ENCODE peak calls at places on chromosome 15, in six cellular contexts. B, D, U, X, A and Q are unnamed samples.

GRCh38 chr15:40821195-40821594 is 7.3 kb downstream of the PPP1R14D start:
- DNase-seq in X (no peak), U (no peak), B (no peak), D (no peak), A (no peak), Q (no peak)

GRCh38 chr15:41796457-41796856 is 22.2 kb downstream of the MAPKBP1 start:
- DNase-seq in X (no peak), B (no peak), D (no peak), U (no peak), A (no peak), Q (no peak)

GRCh38 chr15:95278532-95279265 is 1047.3 kb downstream of the MCTP2 start:
- DNase-seq in U (no peak), D (no peak), X (no peak), B (no peak), A (no peak), Q (no peak)

GRCh38 chr15:76972420-76973361 is 22.2 kb upstream of the PSTPIP1 start:
- DNase-seq in A (peak; percentile 13), X (no peak), U (no peak), B (no peak), D (no peak), Q (no peak)

GRCh38 chr15:67080900-67081431 is 15.6 kb downstream of the SMAD3 start:
- DNase-seq in X (no peak), A (peak; percentile 76), B (no peak), U (peak; percentile 83), D (peak; percentile 27), Q (no peak)

GRCh38 chr15:68252925-68253534 is 23.5 kb upstream of the CLN6 start:
- DNase-seq in A (peak; percentile 74), B (peak; percentile 75), X (no peak), D (no peak), U (peak; percentile 84), Q (peak; percentile 32)

GRCh38 chr15:80266113-80266512 is 14.1 kb upstream of the CTXND1 start:
- DNase-seq in X (no peak), U (no peak), A (no peak), D (no peak), B (no peak), Q (no peak)

GRCh38 chr15:96264351-96264798 is 66.1 kb upstream of the NR2F2 start:
- DNase-seq in D (no peak), A (no peak), U (no peak), B (no peak), X (no peak), Q (no peak)

GRCh38 chr15:55768670-55769185 is 25.8 kb upstream of the PRTG start:
- DNase-seq in X (no peak), A (no peak), B (peak; percentile 30), D (no peak), U (no peak), Q (no peak)

GRCh38 chr15:90291679-90292356 is 26.3 kb downstream of the NGRN start:
- DNase-seq in A (no peak), X (no peak), B (peak; percentile 18), U (peak; percentile 74), D (no peak), Q (peak; percentile 10)

GRCh38 chr15:76866716-76867321 is 38.3 kb downstream of the SCAPER start:
- DNase-seq in D (no peak), X (no peak), B (peak; percentile 30), A (peak; percentile 17), U (peak; percentile 68), Q (no peak)

GRCh38 chr15:25239471-25240345 is 199.1 kb downstream of the UBE3A start:
- DNase-seq in A (no peak), B (no peak), X (no peak), U (no peak), D (no peak), Q (no peak)

GRCh38 chr15:92159481-92159880 is 234.2 kb upstream of the ST8SIA2 start:
- DNase-seq in B (peak; percentile 37), U (no peak), X (no peak), A (no peak), D (no peak), Q (no peak)

GRCh38 chr15:71261934-71262333 is 146.7 kb downstream of the THSD4 start:
- DNase-seq in A (no peak), X (no peak), U (no peak), B (no peak), D (no peak), Q (no peak)

GRCh38 chr15:79970921-79971434 is at the start of gene BCL2A1:
- DNase-seq in A (peak; percentile 45), X (peak; percentile 31), D (no peak), U (peak; percentile 91), B (no peak), Q (peak; percentile 11)

GRCh38 chr15:31136016-31136415 is 34.5 kb upstream of the TRPM1 start:
- DNase-seq in A (no peak), U (no peak), X (no peak), B (peak; percentile 70), D (no peak), Q (no peak)

GRCh38 chr15:77607111-77607893 is 25.4 kb downstream of the LINGO1 start:
- DNase-seq in A (peak; percentile 64), U (no peak), D (no peak), X (no peak), B (peak; percentile 74), Q (peak; percentile 59)

GRCh38 chr15:27868828-27869404 is 230.2 kb downstream of the OCA2 start:
- DNase-seq in X (no peak), U (peak; percentile 23), D (no peak), B (no peak), A (no peak), Q (no peak)

GRCh38 chr15:40932625-40933519 is 3.7 kb downstream of the DLL4 start:
- DNase-seq in X (no peak), D (no peak), B (no peak), A (no peak), U (no peak), Q (no peak)

GRCh38 chr15:78597583-78597982 is 23.2 kb downstream of the CHRNA3 start:
- DNase-seq in D (no peak), A (no peak), X (no peak), B (no peak), U (no peak), Q (no peak)

GRCh38 chr15:26503998-26504397 is 268.9 kb downstream of the GABRB3 start:
- DNase-seq in U (no peak), D (no peak), X (no peak), B (peak; percentile 42), A (no peak), Q (no peak)

GRCh38 chr15:60673918-60674558 is 195.1 kb upstream of the ICE2 start:
- DNase-seq in B (peak; percentile 66), A (peak; percentile 97), U (peak; percentile 61), D (no peak), X (no peak), Q (peak; percentile 23)

GRCh38 chr15:85649372-85649771 is 145.4 kb downstream of the KLHL25 start:
- DNase-seq in B (peak; percentile 67), A (peak; percentile 86), D (no peak), U (peak; percentile 71), X (no peak), Q (peak; percentile 15)

GRCh38 chr15:69668049-69668705 is 215.6 kb downstream of the RPLP1 start:
- DNase-seq in U (no peak), A (no peak), D (no peak), X (no peak), B (no peak), Q (no peak)

GRCh38 chr15:58352026-58352929 is 79.5 kb upstream of the LIPC start:
- DNase-seq in D (no peak), U (no peak), B (no peak), X (no peak), A (no peak), Q (no peak)